ENCODE peak calls at places on chromosome 12, in four cellular contexts. Q is activated naive CD4-positive, alpha-beta T cell; C is NCI-H345; L is AG10803. J is an unnamed sample.

GRCh38 chr12:78293039-78293686 is 462.5 kb downstream of the NAV3 start:
- DNase-seq in Q (no peak), C (no peak), L (peak; percentile 41), J (no peak)

GRCh38 chr12:21757665-21758064 is 16.8 kb downstream of the KCNJ8 start:
- DNase-seq in Q (no peak), C (no peak), L (no peak), J (no peak)

GRCh38 chr12:53623526-53623925 is 2.7 kb downstream of the ATF7 start:
- DNase-seq in Q (no peak), C (no peak), L (peak; percentile 61), J (no peak)

GRCh38 chr12:32120419-32120818 is 13.8 kb downstream of the BICD1 start:
- DNase-seq in Q (no peak), C (no peak), L (no peak), J (no peak)

GRCh38 chr12:6646276-6647082 is 753 bp downstream of the ACRBP start:
- DNase-seq in Q (no peak), C (no peak), L (no peak), J (no peak)

GRCh38 chr12:75660107-75660530 is 148.7 kb upstream of the KRR1 start:
- DNase-seq in Q (no peak), C (no peak), L (peak; percentile 56), J (no peak)

GRCh38 chr12:95859344-95859816 is 628 bp downstream of the SNRPF start:
- DNase-seq in Q (no peak), C (no peak), L (peak; percentile 17), J (no peak)

GRCh38 chr12:24416423-24417109 is 467.1 kb upstream of the SOX5 start:
- DNase-seq in Q (no peak), C (no peak), L (no peak), J (no peak)

GRCh38 chr12:98402081-98402480 is 113.3 kb upstream of the TMPO start:
- DNase-seq in Q (no peak), C (no peak), L (no peak), J (no peak)

GRCh38 chr12:114836609-114837008 is 152.6 kb upstream of the TBX3 start:
- DNase-seq in Q (no peak), C (no peak), L (no peak), J (no peak)

GRCh38 chr12:124921200-124922008 is 7.0 kb upstream of the UBC start:
- DNase-seq in Q (no peak), C (no peak), L (peak; percentile 61), J (peak; percentile 69)

GRCh38 chr12:67486671-67487070 is 161.9 kb upstream of the DYRK2 start:
- DNase-seq in Q (no peak), C (no peak), L (no peak), J (no peak)

GRCh38 chr12:93166891-93167307 is 210.8 kb upstream of the NUDT4 start:
- DNase-seq in Q (no peak), C (no peak), L (no peak), J (no peak)

GRCh38 chr12:94172973-94173372 is 24.6 kb downstream of the PLXNC1 start:
- DNase-seq in Q (no peak), C (no peak), L (peak; percentile 96), J (no peak)